ENCODE peak calls at places on chromosome 6, in ten cellular contexts. O, J, N, A, M, F, Q, T, L and P are unnamed samples.

GRCh38 chr6:16729183-16729696 is 32.0 kb downstream of the ATXN1 start:
- DNase-seq in M (no peak), L (no peak), Q (peak; percentile 42), J (no peak), T (no peak), N (no peak), O (no peak), F (no peak), A (no peak), P (peak; percentile 47)

GRCh38 chr6:143528164-143528811 is 16.8 kb upstream of the FUCA2 start:
- DNase-seq in F (no peak), N (no peak), T (no peak), Q (no peak), L (no peak), O (no peak), M (no peak), J (no peak), A (no peak), P (no peak)

GRCh38 chr6:36625161-36625919 is 31.2 kb downstream of the SRSF3 start:
- DNase-seq in M (no peak), L (no peak), O (no peak), F (peak; percentile 45), N (peak; percentile 81), Q (no peak), T (peak; percentile 8), A (no peak), J (no peak), P (no peak)

GRCh38 chr6:55778704-55779103 is 96.7 kb downstream of the BMP5 start:
- DNase-seq in N (no peak), F (no peak), Q (no peak), L (no peak), O (no peak), M (no peak), T (no peak), J (no peak), A (no peak), P (no peak)

GRCh38 chr6:73369563-73369962 is at the start of gene OOEP:
- DNase-seq in L (no peak), M (no peak), O (no peak), Q (no peak), T (no peak), F (no peak), N (no peak), A (no peak), J (no peak), P (no peak)

GRCh38 chr6:165536911-165537310 is 126.1 kb downstream of the PDE10A start:
- DNase-seq in A (no peak), M (no peak), F (no peak), Q (no peak), L (no peak), J (no peak), O (no peak), T (no peak), N (no peak), P (no peak)

GRCh38 chr6:2839195-2839981 is 2.3 kb downstream of the SERPINB1 start:
- DNase-seq in J (peak; percentile 83), M (no peak), N (no peak), Q (peak; percentile 83), F (no peak), T (peak; percentile 36), A (no peak), O (no peak), L (no peak), P (peak; percentile 55)

GRCh38 chr6:109456710-109457595 is 1.4 kb upstream of the MICAL1 start:
- DNase-seq in J (no peak), F (peak; percentile 87), L (peak; percentile 63), A (no peak), M (no peak), O (no peak), N (peak; percentile 86), Q (no peak), T (peak; percentile 73), P (peak; percentile 18)

GRCh38 chr6:112786801-112787200 is 439.7 kb downstream of the RFPL4B start:
- DNase-seq in M (no peak), N (no peak), F (no peak), T (no peak), L (no peak), J (no peak), O (no peak), A (no peak), Q (no peak), P (no peak)

GRCh38 chr6:169316651-169317050 is 63.0 kb upstream of the THBS2 start:
- DNase-seq in T (no peak), O (no peak), F (no peak), Q (no peak), A (no peak), L (no peak), J (no peak), M (no peak), N (peak; percentile 57), P (no peak)

GRCh38 chr6:123380257-123380656 is 256.5 kb downstream of the TRDN start:
- DNase-seq in A (no peak), O (no peak), M (no peak), F (no peak), Q (peak; percentile 26), T (no peak), L (no peak), J (peak; percentile 14), N (no peak), P (peak; percentile 6)

GRCh38 chr6:18308070-18308735 is 43.9 kb upstream of the DEK start:
- DNase-seq in L (no peak), Q (no peak), O (no peak), F (no peak), M (no peak), J (no peak), T (no peak), N (peak; percentile 63), A (no peak), P (no peak)

GRCh38 chr6:63565727-63566625 is 6.3 kb upstream of the LOC128125822 start:
- DNase-seq in T (no peak), L (no peak), M (no peak), A (no peak), N (no peak), J (no peak), F (no peak), O (no peak), Q (no peak), P (no peak)

GRCh38 chr6:45436544-45437440 is 59.1 kb upstream of the SUPT3H start:
- DNase-seq in M (no peak), A (no peak), Q (no peak), O (no peak), N (peak; percentile 41), L (no peak), F (no peak), T (no peak), J (peak; percentile 78), P (peak; percentile 68)

GRCh38 chr6:112203577-112204349 is 50.6 kb downstream of the LAMA4 start:
- DNase-seq in J (peak; percentile 94), L (no peak), M (no peak), A (no peak), T (no peak), N (peak; percentile 52), Q (peak; percentile 58), F (no peak), O (no peak), P (peak; percentile 94)

GRCh38 chr6:47631248-47632196 is 66.9 kb upstream of the ADGRF4 start:
- DNase-seq in O (peak; percentile 31), T (no peak), A (no peak), N (peak; percentile 45), J (peak; percentile 60), F (no peak), M (no peak), L (no peak), Q (peak; percentile 50), P (peak; percentile 76)

GRCh38 chr6:161439093-161439492 is 165.2 kb upstream of the AGPAT4 start:
- DNase-seq in F (peak; percentile 72), J (peak; percentile 89), Q (peak; percentile 63), N (peak; percentile 91), O (no peak), L (no peak), A (no peak), M (no peak), T (no peak), P (peak; percentile 85)

GRCh38 chr6:168649209-168649608 is 208.2 kb downstream of the SMOC2 start:
- DNase-seq in N (no peak), A (no peak), O (no peak), T (no peak), L (no peak), M (no peak), J (no peak), Q (no peak), F (no peak), P (no peak)

GRCh38 chr6:32046450-32047083 is 8.4 kb downstream of the CYP21A2 start:
- DNase-seq in J (no peak), M (no peak), L (no peak), N (peak; percentile 36), F (peak; percentile 82), A (no peak), T (no peak), O (no peak), Q (no peak), P (no peak)

GRCh38 chr6:116536216-116536621 is 9.3 kb downstream of the TRAPPC3L start:
- DNase-seq in L (no peak), N (peak; percentile 55), A (no peak), J (peak; percentile 89), Q (peak; percentile 57), F (no peak), O (peak; percentile 32), M (no peak), T (no peak), P (peak; percentile 71)

GRCh38 chr6:89941031-89941775 is 46.9 kb downstream of the GJA10 start:
- DNase-seq in F (no peak), M (no peak), N (no peak), Q (no peak), A (no peak), O (no peak), L (peak; percentile 43), T (peak; percentile 38), J (no peak), P (no peak)

GRCh38 chr6:109714156-109714555 is 23.1 kb downstream of the FIG4 start:
- DNase-seq in O (no peak), F (no peak), A (no peak), M (no peak), T (no peak), L (no peak), J (no peak), N (no peak), Q (no peak), P (no peak)

GRCh38 chr6:79421707-79422484 is 115.3 kb downstream of the LCA5 start:
- DNase-seq in L (no peak), J (peak; percentile 75), M (no peak), F (no peak), O (no peak), N (peak; percentile 26), Q (peak; percentile 63), A (no peak), T (no peak), P (peak; percentile 99)

GRCh38 chr6:170235726-170236125 is 55.2 kb downstream of the DLL1 start:
- DNase-seq in M (no peak), J (no peak), F (peak; percentile 40), L (no peak), A (no peak), N (no peak), O (no peak), Q (no peak), T (no peak), P (no peak)

GRCh38 chr6:31407699-31408098 is 4.3 kb downstream of the MICA start:
- DNase-seq in O (no peak), L (no peak), F (no peak), Q (no peak), M (no peak), T (no peak), N (peak; percentile 23), A (no peak), J (peak; percentile 72), P (no peak)

GRCh38 chr6:41955412-41955811 is 13.8 kb upstream of the CCND3 start:
- DNase-seq in N (no peak), Q (no peak), T (no peak), M (no peak), L (no peak), A (no peak), O (no peak), J (no peak), F (no peak), P (no peak)

GRCh38 chr6:709471-710056 is 16.6 kb upstream of the EXOC2 start:
- DNase-seq in L (no peak), Q (no peak), A (no peak), O (no peak), M (no peak), T (no peak), J (no peak), F (no peak), N (no peak), P (no peak)

GRCh38 chr6:7578949-7579348 is 11.0 kb upstream of the SNRNP48 start:
- DNase-seq in N (no peak), F (no peak), J (no peak), L (no peak), T (no peak), O (no peak), A (no peak), Q (no peak), M (no peak), P (no peak)